ENCODE peak calls at places on chromosomes 6 and 20, in seven cellular contexts. D, J, E, M, U, C and R are unnamed samples.

GRCh38 chr6:30840922-30841643 is 43.2 kb upstream of the DDR1 start:
- DNase-seq in D (no peak), J (no peak), E (no peak), M (no peak), U (no peak), C (no peak), R (no peak)

GRCh38 chr20:37500311-37500710 is 20.7 kb upstream of the NNAT start:
- DNase-seq in D (no peak), J (no peak), E (no peak), M (no peak), U (no peak), C (no peak), R (no peak)

GRCh38 chr6:45626087-45626891 is 248.6 kb upstream of the SUPT3H start:
- DNase-seq in D (no peak), J (no peak), E (no peak), M (no peak), U (no peak), C (no peak), R (no peak)

GRCh38 chr6:142534484-142534883 is 232.7 kb downstream of the ADGRG6 start:
- DNase-seq in D (no peak), J (no peak), E (no peak), M (no peak), U (no peak), C (no peak), R (no peak)

GRCh38 chr6:31899215-31899614 is 1.7 kb upstream of the EHMT2 start:
- DNase-seq in D (no peak), J (no peak), E (no peak), M (no peak), U (no peak), C (no peak), R (no peak)

GRCh38 chr6:13908955-13909381 is 15.8 kb upstream of the RNF182 start:
- DNase-seq in D (peak), J (peak), E (peak), M (peak), U (peak), C (peak), R (peak)

GRCh38 chr20:63309261-63310071 is 16.5 kb downstream of the COL20A1 start:
- DNase-seq in D (peak), J (peak), E (peak), M (peak), U (peak), C (peak), R (no peak)

GRCh38 chr6:101114703-101115102 is 233.6 kb upstream of the ASCC3 start:
- DNase-seq in D (no peak), J (peak), E (peak), M (peak), U (peak), C (no peak), R (no peak)

GRCh38 chr6:18388942-18389341 is 1.8 kb downstream of the RNF144B start:
- DNase-seq in D (no peak), J (no peak), E (no peak), M (no peak), U (peak), C (no peak), R (no peak)

GRCh38 chr6:45590751-45591184 is 213.0 kb upstream of the SUPT3H start:
- DNase-seq in D (no peak), J (no peak), E (no peak), M (no peak), U (no peak), C (no peak), R (no peak)

GRCh38 chr6:36123270-36124139 is 6.8 kb upstream of the MAPK13 start:
- DNase-seq in D (peak), J (peak), E (peak), M (peak), U (peak), C (peak), R (peak)

GRCh38 chr6:30548375-30548774 is 7.9 kb downstream of the GNL1 start:
- DNase-seq in D (no peak), J (no peak), E (no peak), M (no peak), U (no peak), C (no peak), R (no peak)

GRCh38 chr20:62358171-62358719 is 8.9 kb downstream of the LAMA5 start:
- DNase-seq in D (no peak), J (no peak), E (no peak), M (no peak), U (no peak), C (no peak), R (no peak)

GRCh38 chr6:28742668-28743270 is 181.0 kb downstream of the TRIM27 start:
- DNase-seq in D (no peak), J (no peak), E (no peak), M (no peak), U (peak), C (no peak), R (no peak)

GRCh38 chr6:163837681-163838431 is 423.3 kb downstream of the QKI start:
- DNase-seq in D (no peak), J (no peak), E (peak), M (no peak), U (peak), C (no peak), R (no peak)

GRCh38 chr6:139290787-139291294 is 957 bp downstream of the TXLNB start:
- DNase-seq in D (no peak), J (peak), E (no peak), M (no peak), U (no peak), C (no peak), R (no peak)

GRCh38 chr6:89734526-89734925 is 85.1 kb downstream of the MDN1 start:
- DNase-seq in D (no peak), J (no peak), E (no peak), M (no peak), U (peak), C (no peak), R (no peak)

GRCh38 chr6:69005194-69005593 is 370.1 kb downstream of the ADGRB3 start:
- DNase-seq in D (no peak), J (no peak), E (no peak), M (no peak), U (no peak), C (no peak), R (no peak)

GRCh38 chr6:9360881-9361280 is 925.5 kb upstream of the SLC35B3 start:
- DNase-seq in D (no peak), J (no peak), E (no peak), M (no peak), U (no peak), C (no peak), R (no peak)

GRCh38 chr20:61567204-61567603 is 315.1 kb downstream of the CDH4 start:
- DNase-seq in D (no peak), J (no peak), E (no peak), M (no peak), U (no peak), C (no peak), R (no peak)

GRCh38 chr6:40723967-40724366 is 136.8 kb upstream of the LRFN2 start:
- DNase-seq in D (no peak), J (no peak), E (no peak), M (no peak), U (no peak), C (no peak), R (no peak)

GRCh38 chr6:40879169-40879568 is 159.9 kb downstream of the UNC5CL start:
- DNase-seq in D (no peak), J (no peak), E (no peak), M (no peak), U (no peak), C (no peak), R (no peak)

GRCh38 chr20:51368461-51369211 is 173.9 kb downstream of the NFATC2 start:
- DNase-seq in D (no peak), J (no peak), E (no peak), M (no peak), U (no peak), C (no peak), R (no peak)

GRCh38 chr6:48973486-48973885 is 489.6 kb downstream of the MMUT start:
- DNase-seq in D (no peak), J (no peak), E (no peak), M (no peak), U (no peak), C (no peak), R (no peak)

GRCh38 chr6:98039876-98040605 is 757.0 kb upstream of the MMS22L start:
- DNase-seq in D (no peak), J (no peak), E (no peak), M (no peak), U (peak), C (no peak), R (no peak)

GRCh38 chr20:46088409-46089075 is 1.2 kb downstream of the NCOA5 start:
- DNase-seq in D (no peak), J (no peak), E (no peak), M (no peak), U (no peak), C (no peak), R (no peak)

GRCh38 chr6:169971951-169972651 is 220.7 kb downstream of the ERMARD start:
- DNase-seq in D (peak), J (no peak), E (no peak), M (no peak), U (no peak), C (no peak), R (no peak)

GRCh38 chr6:167345348-167345747 is 20.5 kb downstream of the TTLL2 start:
- DNase-seq in D (no peak), J (no peak), E (no peak), M (no peak), U (no peak), C (no peak), R (no peak)

GRCh38 chr20:44810391-44811149 is at the start of gene RIMS4:
- DNase-seq in D (no peak), J (no peak), E (peak), M (peak), U (peak), C (peak), R (no peak)

GRCh38 chr20:64264091-64264490 is 8.5 kb downstream of the PCMTD2 start:
- DNase-seq in D (no peak), J (no peak), E (no peak), M (no peak), U (no peak), C (no peak), R (no peak)

GRCh38 chr20:62155428-62156253 is 12.1 kb downstream of the SS18L1 start:
- DNase-seq in D (no peak), J (no peak), E (no peak), M (no peak), U (peak), C (no peak), R (no peak)

GRCh38 chr6:29014729-29015608 is 9.9 kb upstream of the ZNF311 start:
- DNase-seq in D (no peak), J (no peak), E (no peak), M (no peak), U (peak), C (no peak), R (no peak)